ENCODE peak calls at places on chromosomes 13 and 19, in four cellular contexts. One of them, this sample, is unnamed.

GRCh38 chr13:60134376-60134775 is 29.4 kb downstream of the DIAPH3 start:
- DNase-seq in CD8-positive, alpha-beta T cell: no peak
- DNase-seq in K562: no peak
- DNase-seq in keratinocyte: no peak
- DNase-seq in this sample: peak

GRCh38 chr19:41801031-41801430 is 4.6 kb downstream of the CEACAM3 start:
- DNase-seq in CD8-positive, alpha-beta T cell: no peak
- DNase-seq in keratinocyte: no peak
- DNase-seq in K562: no peak
- DNase-seq in this sample: no peak

GRCh38 chr13:78015782-78016181 is 97.2 kb upstream of the EDNRB start:
- DNase-seq in CD8-positive, alpha-beta T cell: no peak
- DNase-seq in keratinocyte: no peak
- DNase-seq in K562: no peak
- DNase-seq in this sample: peak

GRCh38 chr19:7018828-7019227 is 2.4 kb downstream of the MBD3L2B start:
- DNase-seq in K562: no peak
- DNase-seq in keratinocyte: no peak
- DNase-seq in CD8-positive, alpha-beta T cell: no peak
- DNase-seq in this sample: no peak

GRCh38 chr19:2554856-2555255 is 78.9 kb downstream of the GADD45B start:
- DNase-seq in K562: no peak
- DNase-seq in CD8-positive, alpha-beta T cell: no peak
- DNase-seq in keratinocyte: no peak
- DNase-seq in this sample: no peak

GRCh38 chr19:6056282-6056741 is 54.0 kb downstream of the RFX2 start:
- DNase-seq in keratinocyte: no peak
- DNase-seq in CD8-positive, alpha-beta T cell: no peak
- DNase-seq in K562: no peak
- DNase-seq in this sample: no peak

GRCh38 chr19:39155114-39155700 is 29.6 kb downstream of the PAK4 start:
- DNase-seq in K562: no peak
- DNase-seq in CD8-positive, alpha-beta T cell: no peak
- DNase-seq in keratinocyte: no peak
- DNase-seq in this sample: no peak

GRCh38 chr19:12721656-12722565 is 1.8 kb downstream of the TNPO2 start:
- DNase-seq in K562: peak
- DNase-seq in CD8-positive, alpha-beta T cell: no peak
- DNase-seq in keratinocyte: no peak
- DNase-seq in this sample: peak

GRCh38 chr19:28581468-28581770 is 631.5 kb downstream of the UQCRFS1 start:
- DNase-seq in K562: no peak
- DNase-seq in keratinocyte: no peak
- DNase-seq in CD8-positive, alpha-beta T cell: no peak
- DNase-seq in this sample: no peak

GRCh38 chr13:114029866-114030625 is 56.2 kb upstream of the C13orf46 start:
- DNase-seq in CD8-positive, alpha-beta T cell: no peak
- DNase-seq in K562: no peak
- DNase-seq in keratinocyte: no peak
- DNase-seq in this sample: no peak
- TF ChIP-seq CTCF in CD8-positive, alpha-beta T cell: no peak
- TF ChIP-seq CTCF in K562: no peak
- TF ChIP-seq CTCF in keratinocyte: no peak
- TF ChIP-seq CTCF in this sample: no peak

DNA sequence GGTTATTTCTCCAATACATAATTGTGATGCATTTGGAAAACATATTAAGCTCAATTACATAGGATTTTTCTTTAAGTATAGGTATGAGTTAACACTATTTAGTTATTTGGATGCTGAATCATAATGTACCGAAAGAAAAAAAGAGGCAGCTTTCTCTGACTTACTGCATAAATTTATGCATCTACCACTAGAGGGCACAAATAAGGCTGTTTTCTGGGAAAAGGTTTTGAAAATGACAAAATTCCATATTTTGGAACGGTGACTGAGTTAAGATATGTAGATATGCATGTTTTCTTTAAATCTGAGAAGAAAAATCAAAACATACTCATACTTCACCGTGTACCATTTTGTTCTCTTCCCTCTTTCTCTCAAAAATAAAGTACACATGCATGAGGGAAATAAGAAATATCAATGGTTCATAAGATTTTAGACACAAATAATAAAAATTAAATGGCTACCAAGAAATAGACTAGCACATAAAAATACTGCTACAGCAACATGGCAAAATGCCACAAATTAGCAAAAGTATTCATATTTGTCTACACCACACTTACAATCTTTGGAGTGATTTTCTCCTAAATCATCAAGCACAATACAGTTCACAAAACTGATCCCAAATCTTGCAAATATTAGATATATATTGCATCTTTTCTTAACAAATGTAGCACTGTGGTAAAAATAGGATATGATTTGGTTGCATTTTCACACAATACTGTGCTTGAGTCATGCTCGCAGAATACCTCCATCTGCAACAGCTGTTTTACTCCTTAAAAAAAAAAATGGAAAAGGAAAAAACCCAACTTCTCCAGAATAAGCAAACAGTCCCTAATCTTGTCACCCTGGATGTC is 260.0 kb downstream of the FGF14 start:
- DNase-seq in K562: peak
- DNase-seq in CD8-positive, alpha-beta T cell: no peak
- DNase-seq in keratinocyte: no peak
- DNase-seq in this sample: peak
- TF ChIP-seq CTCF in K562: no peak
- TF ChIP-seq CTCF in CD8-positive, alpha-beta T cell: peak
- TF ChIP-seq CTCF in keratinocyte: peak
- TF ChIP-seq CTCF in this sample: peak

GRCh38 chr19:49127674-49128544 is 8.6 kb downstream of the PPFIA3 start:
- DNase-seq in keratinocyte: peak
- DNase-seq in K562: peak
- DNase-seq in CD8-positive, alpha-beta T cell: peak
- DNase-seq in this sample: peak
- TF ChIP-seq CTCF in keratinocyte: peak
- TF ChIP-seq CTCF in K562: peak
- TF ChIP-seq CTCF in CD8-positive, alpha-beta T cell: no peak
- TF ChIP-seq CTCF in this sample: peak

GRCh38 chr13:64413529-64413928 is 2816.6 kb downstream of the PCDH9 start:
- DNase-seq in keratinocyte: no peak
- DNase-seq in CD8-positive, alpha-beta T cell: no peak
- DNase-seq in K562: no peak
- DNase-seq in this sample: no peak

GRCh38 chr13:64414381-64414780 is 2815.8 kb downstream of the PCDH9 start:
- DNase-seq in K562: no peak
- DNase-seq in CD8-positive, alpha-beta T cell: no peak
- DNase-seq in keratinocyte: no peak
- DNase-seq in this sample: peak

DNA sequence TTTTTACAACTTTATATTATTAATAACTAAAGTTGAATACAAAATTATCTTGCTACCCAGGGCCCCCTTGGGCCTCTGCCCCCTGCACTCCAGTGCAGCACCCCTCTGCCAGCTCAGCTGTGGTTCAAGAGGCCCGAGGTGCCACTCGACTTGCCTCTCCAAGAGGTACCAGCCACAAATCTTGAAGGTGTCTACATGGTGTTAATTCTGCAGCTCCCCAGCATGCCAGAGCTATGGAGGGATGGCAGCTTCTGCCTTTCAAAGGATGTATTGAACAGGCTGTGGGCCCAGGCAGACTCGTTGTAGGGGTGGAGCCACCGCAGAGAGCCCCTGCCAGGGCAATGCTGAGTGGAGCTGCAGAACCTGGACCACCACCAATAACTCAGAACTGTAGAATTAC is 2819.5 kb downstream of the PCDH9 start:
- DNase-seq in keratinocyte: no peak
- DNase-seq in CD8-positive, alpha-beta T cell: no peak
- DNase-seq in K562: no peak
- DNase-seq in this sample: no peak
- TF ChIP-seq CTCF in keratinocyte: no peak
- TF ChIP-seq CTCF in CD8-positive, alpha-beta T cell: no peak
- TF ChIP-seq CTCF in K562: no peak
- TF ChIP-seq CTCF in this sample: no peak

DNA sequence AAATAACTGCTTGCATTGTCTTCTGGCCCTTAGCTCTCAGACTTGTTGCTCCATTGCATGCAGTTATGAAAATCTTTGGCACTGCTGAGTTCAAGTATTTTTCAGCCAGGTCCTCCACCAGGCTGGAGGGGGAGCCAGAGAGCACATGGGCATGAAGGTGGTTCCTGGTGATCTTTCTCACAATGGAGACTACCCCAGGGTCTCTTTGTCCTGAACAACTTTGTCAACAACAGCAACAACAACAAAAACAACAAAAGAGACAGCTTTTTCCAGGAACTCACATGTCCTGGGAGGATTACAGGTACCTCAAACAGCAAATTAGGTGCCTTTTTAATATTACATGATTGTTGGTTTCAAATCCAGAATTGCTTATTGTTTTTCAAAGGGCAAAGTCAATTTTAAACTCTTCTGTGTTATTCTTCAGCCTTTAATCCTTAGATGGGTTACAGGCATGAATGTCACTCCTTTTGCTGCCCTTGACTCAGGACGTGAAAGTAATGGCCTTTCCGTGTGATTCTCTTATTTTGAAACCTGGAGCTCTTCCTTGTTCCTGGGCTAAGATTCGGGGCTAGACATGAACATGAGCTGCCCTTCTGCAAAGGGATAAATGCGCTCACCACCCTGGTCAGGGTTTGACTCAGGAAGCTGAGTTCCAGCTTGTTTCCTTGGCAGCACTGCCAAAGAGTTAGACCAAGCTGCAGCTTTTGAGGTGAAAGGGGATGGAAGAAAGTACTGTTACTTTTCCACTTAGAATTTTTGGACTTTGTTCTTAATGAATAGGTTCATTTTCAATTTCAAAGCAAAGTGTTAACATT is 1.8 kb downstream of the RGCC start:
- DNase-seq in K562: peak
- DNase-seq in keratinocyte: no peak
- DNase-seq in CD8-positive, alpha-beta T cell: peak
- DNase-seq in this sample: peak
- TF ChIP-seq CTCF in K562: peak
- TF ChIP-seq CTCF in keratinocyte: peak
- TF ChIP-seq CTCF in CD8-positive, alpha-beta T cell: peak
- TF ChIP-seq CTCF in this sample: peak

DNA sequence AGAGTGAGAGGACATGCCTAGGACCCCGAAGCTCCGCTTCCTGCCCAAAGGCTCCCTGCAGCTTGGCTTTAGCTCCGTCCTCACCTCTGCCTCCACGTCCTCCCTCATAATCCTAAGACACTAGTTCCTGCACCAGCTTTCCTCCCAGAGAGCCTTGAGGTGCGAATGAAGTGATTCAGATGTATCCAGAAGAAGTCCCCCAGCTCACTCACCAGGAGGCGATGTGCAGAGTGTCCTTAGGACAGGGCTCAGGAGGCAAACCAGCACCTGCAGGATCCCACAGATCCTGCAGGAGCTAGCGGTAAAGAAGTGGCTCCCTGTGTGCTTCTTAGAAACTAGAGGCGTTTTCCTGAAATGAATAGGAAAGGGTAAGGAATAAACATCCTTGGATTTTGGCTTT is 109.7 kb downstream of the HSPH1 start:
- DNase-seq in keratinocyte: no peak
- DNase-seq in CD8-positive, alpha-beta T cell: no peak
- DNase-seq in K562: no peak
- DNase-seq in this sample: no peak
- TF ChIP-seq CTCF in keratinocyte: no peak
- TF ChIP-seq CTCF in CD8-positive, alpha-beta T cell: no peak
- TF ChIP-seq CTCF in K562: peak
- TF ChIP-seq CTCF in this sample: peak

GRCh38 chr13:22765566-22765965 is 415.2 kb upstream of the SGCG start:
- DNase-seq in K562: no peak
- DNase-seq in keratinocyte: no peak
- DNase-seq in CD8-positive, alpha-beta T cell: no peak
- DNase-seq in this sample: no peak
- TF ChIP-seq CTCF in K562: no peak
- TF ChIP-seq CTCF in keratinocyte: no peak
- TF ChIP-seq CTCF in CD8-positive, alpha-beta T cell: no peak
- TF ChIP-seq CTCF in this sample: no peak

This sample was measured in cardiac fibroblast.